ENCODE peak calls at places on chromosomes 12 and 14, in four cellular contexts. B is IMR-90, Y is H1, C is H9. P is an unnamed sample.
A peak's percentile ranks its signal among the peaks of the same experiment; 100 is the strongest.

GRCh38 chr14:68547305-68548193 is 245.3 kb downstream of the ZFP36L1 start:
- DNase-seq in B (peak; percentile 93), C (no peak), Y (no peak), P (peak; percentile 33)

GRCh38 chr12:95738024-95738611 is 52.4 kb downstream of the NTN4 start:
- DNase-seq in B (no peak), Y (no peak), C (no peak), P (no peak)

GRCh38 chr14:35369701-35370191 is 34.8 kb downstream of the NFKBIA start:
- DNase-seq in Y (no peak), B (no peak), C (no peak), P (no peak)

GRCh38 chr12:60394680-60395079 is 798.9 kb downstream of the SLC16A7 start:
- DNase-seq in C (no peak), Y (no peak), B (peak; percentile 85), P (no peak)

GRCh38 chr12:100458191-100458590 is 15.5 kb upstream of the NR1H4 start:
- DNase-seq in C (no peak), B (no peak), Y (no peak), P (no peak)

GRCh38 chr12:31324845-31325523 is 966 bp downstream of the SINHCAF start:
- DNase-seq in B (peak; percentile 49), C (no peak), Y (no peak), P (peak; percentile 60)

GRCh38 chr12:114762490-114763110 is 78.6 kb upstream of the TBX3 start:
- DNase-seq in C (no peak), B (peak; percentile 95), Y (no peak), P (no peak)

GRCh38 chr12:2052861-2053674 is at the start of gene CACNA1C:
- DNase-seq in Y (no peak), B (peak; percentile 66), C (peak; percentile 79), P (peak; percentile 75)

GRCh38 chr14:96105921-96106441 is 66.8 kb downstream of the C14orf132 start:
- DNase-seq in B (no peak), Y (no peak), C (no peak), P (no peak)

GRCh38 chr12:94380507-94380906 is 79.2 kb downstream of the CEP83 start:
- DNase-seq in C (no peak), Y (no peak), B (no peak), P (no peak)

GRCh38 chr12:130456375-130457199 is 118.9 kb downstream of the PIWIL1 start:
- DNase-seq in B (no peak), Y (no peak), C (no peak), P (no peak)

GRCh38 chr12:89959188-89959587 is 250.6 kb upstream of the ATP2B1 start:
- DNase-seq in C (no peak), B (no peak), Y (no peak), P (no peak)

GRCh38 chr12:117986705-117987469 is 18.1 kb upstream of the KSR2 start:
- DNase-seq in C (no peak), B (peak; percentile 17), Y (no peak), P (no peak)

GRCh38 chr12:78385541-78385940 is 479.0 kb upstream of the SYT1 start:
- DNase-seq in B (peak; percentile 16), Y (no peak), C (no peak), P (peak; percentile 21)

GRCh38 chr14:68771631-68772030 is 21.2 kb downstream of the ZFP36L1 start:
- DNase-seq in Y (no peak), B (no peak), C (no peak), P (no peak)

GRCh38 chr12:1630081-1630826 is 1.2 kb downstream of the WNT5B start:
- DNase-seq in Y (no peak), B (no peak), C (peak; percentile 78), P (peak; percentile 70)

GRCh38 chr12:570237-570925 is 92.9 kb downstream of the NINJ2 start:
- DNase-seq in Y (no peak), B (peak; percentile 82), C (peak; percentile 89), P (peak; percentile 89)

DNA sequence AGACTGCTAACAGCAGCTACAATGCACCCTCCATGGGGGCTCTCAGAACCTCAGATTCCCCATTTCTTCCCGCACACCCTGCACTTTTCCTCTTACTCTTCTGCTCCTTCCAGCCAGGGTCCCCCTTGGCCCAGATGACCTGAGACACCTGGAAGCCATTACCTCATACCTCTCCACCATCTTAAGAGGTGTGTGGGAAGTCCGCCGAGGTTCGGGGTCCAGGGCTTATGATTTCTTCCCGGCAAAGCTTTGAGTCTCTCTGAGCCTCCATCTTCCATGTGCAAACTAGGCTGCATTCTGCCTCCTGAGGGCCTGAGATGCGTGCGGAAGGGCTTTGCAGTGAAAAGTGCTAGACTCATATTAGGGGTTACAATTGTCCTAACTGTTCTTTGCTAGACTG is 5.3 kb downstream of the GSC start:
- DNase-seq in Y (no peak), B (no peak), C (no peak), P (peak; percentile 74)
- H4K5ac ChIP-seq in Y (no peak overlapping the region), B (no peak overlapping the region), C (no peak overlapping the region), P (no peak overlapping the region)

GRCh38 chr12:110774824-110775223 is 32.1 kb upstream of the PPP1CC start:
- DNase-seq in B (no peak), C (no peak), Y (no peak), P (no peak)
- H3K4me1 ChIP-seq in B (no peaks in the 10 kb centered on the region), C (no peaks in the 10 kb centered on the region), Y (no peaks in the 10 kb centered on the region), P (no peaks in the 10 kb centered on the region)

GRCh38 chr12:4197922-4198763 is 75.4 kb upstream of the CCND2 start:
- DNase-seq in Y (no peak), C (no peak), B (no peak), P (peak; percentile 54)

GRCh38 chr12:4193821-4194220 is 79.7 kb upstream of the CCND2 start:
- DNase-seq in C (no peak), Y (no peak), B (no peak), P (peak; percentile 97)

GRCh38 chr12:4194661-4195060 is 78.9 kb upstream of the CCND2 start:
- DNase-seq in B (no peak), C (no peak), Y (no peak), P (peak; percentile 29)

GRCh38 chr12:4201333-4202105 is 72.0 kb upstream of the CCND2 start:
- DNase-seq in B (no peak), C (no peak), Y (no peak), P (peak; percentile 31)

DNA sequence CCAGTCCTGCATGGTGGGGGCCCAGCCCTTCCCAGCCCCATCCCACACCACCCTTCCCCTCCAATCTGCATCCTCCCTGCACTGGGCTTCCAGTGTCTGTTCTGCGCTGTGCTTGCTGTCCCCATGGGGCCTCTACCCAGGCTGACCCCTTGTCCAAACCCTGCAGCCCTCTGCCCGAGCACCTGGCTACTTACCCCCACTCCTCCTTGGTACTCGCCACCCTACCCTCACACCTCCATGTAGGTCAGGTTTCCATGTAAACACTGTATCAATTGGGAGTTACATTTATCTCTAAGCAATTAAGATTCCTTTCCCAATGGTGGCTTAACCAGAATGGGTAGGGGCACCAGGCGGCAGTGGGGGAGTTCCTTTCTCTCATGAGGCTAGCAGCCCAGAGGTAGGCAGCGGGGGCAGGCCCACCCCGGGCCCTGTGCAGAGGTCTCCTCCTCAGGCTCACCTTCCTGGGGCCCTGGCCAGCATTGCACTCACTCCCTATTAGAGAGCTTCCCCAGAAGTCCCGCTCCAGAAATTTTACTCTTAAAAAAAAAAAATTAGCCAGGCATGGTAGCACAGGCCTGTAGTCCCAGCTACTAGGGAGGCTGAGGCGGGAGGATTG is 76.6 kb upstream of the CCND2 start:
- DNase-seq in B (no peak), Y (no peak), C (no peak), P (peak; percentile 33)
- H2AK5ac ChIP-seq in B (no peak overlapping the region), Y (no peak overlapping the region), C (no peak overlapping the region), P (no peak overlapping the region)

DNA sequence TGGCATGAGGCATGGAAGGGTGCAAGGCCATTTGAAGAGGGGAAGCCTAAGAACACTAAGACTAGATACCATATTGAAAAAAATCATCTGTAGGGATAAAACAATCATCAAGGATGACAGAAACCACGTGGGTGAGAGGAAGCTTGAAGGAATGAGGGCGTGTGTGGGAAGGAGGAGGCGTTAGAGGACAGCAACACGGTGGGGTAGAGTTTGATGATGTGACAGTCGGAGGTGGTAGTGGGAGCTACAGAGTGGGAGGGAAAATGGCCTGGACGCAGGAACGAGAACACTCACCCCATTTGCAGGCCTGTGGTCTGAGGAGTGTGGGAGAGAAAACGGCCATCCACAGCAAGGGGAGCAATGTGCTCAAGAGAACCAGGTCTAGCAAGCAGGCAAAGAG is 25.4 kb upstream of the NUDT4 start:
- DNase-seq in Y (no peak), B (no peak), C (no peak), P (no peak)
- H4K5ac ChIP-seq in Y (no peak overlapping the region), B (no peak overlapping the region), C (peak overlapping the region; percentile 97), P (no peak overlapping the region)

GRCh38 chr14:50521912-50522341 is 10.4 kb downstream of the MAP4K5 start:
- DNase-seq in Y (no peak), C (no peak), B (peak; percentile 62), P (no peak)

GRCh38 chr14:50524731-50525510 is 7.4 kb downstream of the MAP4K5 start:
- DNase-seq in Y (no peak), C (no peak), B (no peak), P (no peak)

GRCh38 chr14:50520947-50521815 is 11.2 kb downstream of the MAP4K5 start:
- DNase-seq in B (peak; percentile 95), C (no peak), Y (no peak), P (no peak)

GRCh38 chr14:50523271-50524041 is 8.9 kb downstream of the MAP4K5 start:
- DNase-seq in Y (no peak), B (no peak), C (no peak), P (no peak)

GRCh38 chr14:50524071-50524470 is 8.3 kb downstream of the MAP4K5 start:
- DNase-seq in C (no peak), Y (no peak), B (no peak), P (no peak)
- H3K4me1 ChIP-seq in C (peaks cover 2% of the 10 kb centered on the region), Y (no peaks in the 10 kb centered on the region), B (peaks cover 18% of the 10 kb centered on the region), P (no peaks in the 10 kb centered on the region)

GRCh38 chr14:99717682-99718013 is 33.5 kb downstream of the CYP46A1 start:
- DNase-seq in Y (no peak), B (no peak), C (no peak), P (no peak)
- H2AK5ac ChIP-seq in Y (no peak overlapping the region), B (no peak overlapping the region), C (no peak overlapping the region), P (no peak overlapping the region)

DNA sequence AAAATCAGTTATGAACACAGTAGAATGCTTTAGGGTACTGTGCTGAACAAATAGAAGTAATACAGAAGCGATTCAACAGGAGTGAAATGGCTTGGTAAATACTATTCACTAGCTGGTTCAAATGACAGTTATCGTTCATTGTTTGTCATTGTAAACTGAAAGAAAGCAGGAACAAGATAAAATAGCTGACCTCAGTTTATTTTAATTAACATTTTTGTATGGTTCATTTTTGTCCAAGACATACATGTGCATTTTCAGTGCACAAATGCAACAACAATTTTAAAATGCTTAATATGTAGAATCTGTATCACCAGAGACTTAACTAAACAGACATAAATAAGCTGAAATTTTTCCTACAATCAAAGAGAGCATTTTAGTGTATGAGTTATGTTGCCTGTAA is 49.9 kb downstream of the ALX1 start:
- DNase-seq in Y (no peak), C (no peak), B (no peak), P (no peak)
- H4K5ac ChIP-seq in Y (no peak overlapping the region), C (no peak overlapping the region), B (no peak overlapping the region), P (no peak overlapping the region)

DNA sequence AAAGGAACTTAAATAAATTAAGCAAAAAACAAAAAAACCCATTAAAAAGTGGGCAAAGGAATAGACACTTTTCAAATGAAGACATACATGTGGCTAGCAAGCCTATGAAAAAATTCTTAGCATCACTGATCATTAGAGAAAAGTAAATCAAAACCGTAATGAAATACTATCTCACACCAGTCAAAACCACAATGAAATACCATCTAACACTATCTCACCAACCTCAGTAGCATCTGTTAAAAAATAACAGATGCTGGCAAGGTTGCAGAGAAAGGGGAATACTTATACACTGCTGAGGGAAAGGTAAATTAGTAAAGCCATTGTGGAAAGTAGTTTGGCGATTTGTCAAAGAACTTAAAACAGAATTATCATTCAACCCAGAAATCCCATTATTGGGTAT is 381.1 kb downstream of the FLRT2 start:
- DNase-seq in C (no peak), Y (no peak), B (no peak), P (no peak)
- H3K4me1 ChIP-seq in C (no peaks in the 10 kb centered on the region), Y (peaks cover 4% of the 10 kb centered on the region), B (no peaks in the 10 kb centered on the region), P (no peaks in the 10 kb centered on the region)